ENCODE peak calls at places on chromosomes 5 and 9, in nine cellular contexts. Z, G, X, M, D, F, K, I and V are unnamed samples.

GRCh38 chr9:120369608-120370220 is 210.3 kb downstream of the CDK5RAP2 start:
- DNase-seq in Z (peak), G (no peak), X (no peak), M (no peak), D (no peak), F (no peak), K (no peak), I (no peak), V (no peak)

GRCh38 chr5:148998174-148998797 is 64.6 kb downstream of the SH3TC2 start:
- DNase-seq in Z (no peak), G (peak), X (no peak), M (no peak), D (no peak), F (peak), K (peak), I (no peak), V (no peak)

GRCh38 chr9:123948290-123948689 is 18.4 kb upstream of the DENND1A start:
- DNase-seq in Z (no peak), G (no peak), X (no peak), M (no peak), D (no peak), F (no peak), K (no peak), I (no peak), V (no peak)

GRCh38 chr5:99033014-99033931 is 104.5 kb upstream of the CHD1 start:
- DNase-seq in Z (no peak), G (no peak), X (no peak), M (no peak), D (no peak), F (no peak), K (no peak), I (no peak), V (no peak)

GRCh38 chr9:72598639-72599038 is 77.2 kb downstream of the TMC1 start:
- DNase-seq in Z (no peak), G (no peak), X (no peak), M (no peak), D (no peak), F (no peak), K (no peak), I (no peak), V (no peak)

GRCh38 chr9:88458716-88459115 is 70.5 kb downstream of the SPIN1 start:
- DNase-seq in Z (no peak), G (no peak), X (no peak), M (no peak), D (no peak), F (no peak), K (peak), I (no peak), V (no peak)

GRCh38 chr5:175285263-175285662 is 158.7 kb downstream of the DRD1 start:
- DNase-seq in Z (no peak), G (no peak), X (no peak), M (no peak), D (no peak), F (no peak), K (no peak), I (no peak), V (no peak)

GRCh38 chr9:96758845-96759673 is 18.8 kb downstream of the ZNF510 start:
- DNase-seq in Z (no peak), G (no peak), X (no peak), M (no peak), D (no peak), F (no peak), K (no peak), I (no peak), V (no peak)

GRCh38 chr9:76257224-76257794 is 136.9 kb downstream of the RFK start:
- DNase-seq in Z (no peak), G (no peak), X (no peak), M (no peak), D (no peak), F (no peak), K (no peak), I (no peak), V (no peak)

GRCh38 chr5:33984671-33985124 is at the start of gene SLC45A2:
- DNase-seq in Z (no peak), G (no peak), X (no peak), M (no peak), D (no peak), F (no peak), K (no peak), I (no peak), V (no peak)

GRCh38 chr5:90888511-90889324 is 330.1 kb downstream of the ADGRV1 start:
- DNase-seq in Z (no peak), G (no peak), X (no peak), M (no peak), D (no peak), F (no peak), K (no peak), I (no peak), V (no peak)

GRCh38 chr9:31597977-31598376 is 786.5 kb upstream of the ACO1 start:
- DNase-seq in Z (no peak), G (no peak), X (no peak), M (no peak), D (no peak), F (no peak), K (no peak), I (no peak), V (no peak)

GRCh38 chr5:66415208-66415607 is 181.0 kb upstream of the MAST4 start:
- DNase-seq in Z (no peak), G (no peak), X (no peak), M (no peak), D (no peak), F (no peak), K (no peak), I (no peak), V (no peak)

GRCh38 chr5:109038209-109038840 is 290.6 kb downstream of the FER start:
- DNase-seq in Z (no peak), G (no peak), X (no peak), M (no peak), D (no peak), F (no peak), K (peak), I (no peak), V (no peak)

GRCh38 chr5:108726446-108727091 is 21.1 kb upstream of the FER start:
- DNase-seq in Z (no peak), G (no peak), X (no peak), M (no peak), D (no peak), F (no peak), K (no peak), I (no peak), V (no peak)

GRCh38 chr9:136700309-136700708 is 12.1 kb upstream of the DIPK1B start:
- DNase-seq in Z (no peak), G (no peak), X (no peak), M (no peak), D (no peak), F (no peak), K (no peak), I (no peak), V (no peak)

GRCh38 chr9:3828495-3828894 is 302.7 kb upstream of the RFX3 start:
- DNase-seq in Z (no peak), G (no peak), X (no peak), M (no peak), D (no peak), F (no peak), K (peak), I (peak), V (no peak)

GRCh38 chr9:97602430-97602829 is 30.7 kb downstream of the TSTD2 start:
- DNase-seq in Z (no peak), G (no peak), X (no peak), M (no peak), D (no peak), F (no peak), K (no peak), I (no peak), V (no peak)

GRCh38 chr9:33223696-33224095 is 16.3 kb upstream of the SPINK4 start:
- DNase-seq in Z (no peak), G (no peak), X (no peak), M (no peak), D (no peak), F (no peak), K (no peak), I (no peak), V (no peak)

GRCh38 chr9:88536951-88537742 is 2.2 kb downstream of the NXNL2 start:
- DNase-seq in Z (peak), G (no peak), X (peak), M (no peak), D (no peak), F (no peak), K (no peak), I (no peak), V (no peak)

GRCh38 chr5:147369742-147370374 is 135.0 kb downstream of the STK32A start:
- DNase-seq in Z (no peak), G (no peak), X (no peak), M (no peak), D (no peak), F (peak), K (peak), I (no peak), V (no peak)

GRCh38 chr5:127909078-127909477 is 174.5 kb upstream of the SLC12A2 start:
- DNase-seq in Z (no peak), G (peak), X (no peak), M (peak), D (peak), F (peak), K (peak), I (no peak), V (no peak)

GRCh38 chr5:154367101-154367500 is 78.7 kb upstream of the SAP30L start:
- DNase-seq in Z (no peak), G (peak), X (no peak), M (no peak), D (no peak), F (no peak), K (peak), I (peak), V (no peak)

GRCh38 chr5:31966931-31967330 is 207.2 kb downstream of the GOLPH3 start:
- DNase-seq in Z (no peak), G (no peak), X (no peak), M (no peak), D (no peak), F (no peak), K (no peak), I (no peak), V (no peak)

GRCh38 chr9:35816708-35817107 is 1.9 kb upstream of the HINT2 start:
- DNase-seq in Z (no peak), G (no peak), X (no peak), M (peak), D (peak), F (peak), K (no peak), I (no peak), V (no peak)
- TF ChIP-seq CTCF in Z (no peak), G (no peak), X (no peak), M (no peak), D (peak), F (peak), K (peak), I (peak), V (no peak)

GRCh38 chr9:79469164-79469563 is 102.6 kb upstream of the TLE4 start:
- DNase-seq in Z (no peak), G (no peak), X (no peak), M (no peak), D (no peak), F (no peak), K (no peak), I (no peak), V (no peak)

GRCh38 chr9:79477241-79477830 is 94.4 kb upstream of the TLE4 start:
- DNase-seq in Z (no peak), G (no peak), X (no peak), M (no peak), D (no peak), F (no peak), K (no peak), I (no peak), V (no peak)

GRCh38 chr9:79473704-79474103 is 98.1 kb upstream of the TLE4 start:
- DNase-seq in Z (no peak), G (no peak), X (no peak), M (no peak), D (no peak), F (no peak), K (no peak), I (no peak), V (no peak)

GRCh38 chr9:79470957-79471356 is 100.8 kb upstream of the TLE4 start:
- DNase-seq in Z (no peak), G (no peak), X (no peak), M (no peak), D (no peak), F (no peak), K (no peak), I (no peak), V (no peak)

GRCh38 chr9:79471577-79472543 is 99.9 kb upstream of the TLE4 start:
- DNase-seq in Z (peak), G (no peak), X (peak), M (peak), D (no peak), F (peak), K (peak), I (no peak), V (no peak)
- TF ChIP-seq CTCF in Z (peak), G (no peak), X (no peak), M (no peak), D (peak), F (peak), K (peak), I (peak), V (no peak)

DNA sequence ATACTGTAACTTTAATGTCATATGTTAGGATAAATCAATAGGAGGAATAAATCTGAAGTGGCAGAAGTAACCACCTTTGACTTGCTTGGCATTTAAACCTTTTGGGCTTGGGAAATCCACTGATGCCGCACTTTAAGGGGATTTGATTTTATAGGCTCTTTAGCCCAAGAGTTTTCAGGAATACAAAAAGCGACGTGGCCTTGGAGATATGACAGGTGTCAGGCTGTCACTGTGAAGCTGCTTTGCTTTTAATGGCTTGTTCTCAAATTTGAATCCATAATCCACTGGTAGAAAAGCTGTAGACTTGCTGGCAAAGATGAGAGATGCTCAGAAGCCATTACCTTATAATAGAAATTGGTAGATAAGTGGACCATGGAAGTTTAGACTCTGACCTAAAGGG is 71.6 kb downstream of the GABRG2 start:
- DNase-seq in Z (no peak), G (no peak), X (no peak), M (no peak), D (no peak), F (no peak), K (no peak), I (no peak), V (no peak)
- TF ChIP-seq CTCF in Z (no peak), G (no peak), X (no peak), M (no peak), D (no peak), F (no peak), K (no peak), I (no peak), V (no peak)

GRCh38 chr5:140734354-140734753 is 34.1 kb downstream of the ZMAT2 start:
- DNase-seq in Z (no peak), G (no peak), X (no peak), M (no peak), D (no peak), F (peak), K (no peak), I (no peak), V (no peak)
- TF ChIP-seq CTCF in Z (peak), G (no peak), X (no peak), M (no peak), D (peak), F (peak), K (peak), I (peak), V (no peak)

GRCh38 chr5:9835121-9835770 is 205.1 kb upstream of the TAS2R1 start:
- DNase-seq in Z (no peak), G (no peak), X (no peak), M (no peak), D (peak), F (peak), K (no peak), I (no peak), V (no peak)
- TF ChIP-seq CTCF in Z (no peak), G (no peak), X (no peak), M (no peak), D (peak), F (peak), K (peak), I (peak), V (no peak)

DNA sequence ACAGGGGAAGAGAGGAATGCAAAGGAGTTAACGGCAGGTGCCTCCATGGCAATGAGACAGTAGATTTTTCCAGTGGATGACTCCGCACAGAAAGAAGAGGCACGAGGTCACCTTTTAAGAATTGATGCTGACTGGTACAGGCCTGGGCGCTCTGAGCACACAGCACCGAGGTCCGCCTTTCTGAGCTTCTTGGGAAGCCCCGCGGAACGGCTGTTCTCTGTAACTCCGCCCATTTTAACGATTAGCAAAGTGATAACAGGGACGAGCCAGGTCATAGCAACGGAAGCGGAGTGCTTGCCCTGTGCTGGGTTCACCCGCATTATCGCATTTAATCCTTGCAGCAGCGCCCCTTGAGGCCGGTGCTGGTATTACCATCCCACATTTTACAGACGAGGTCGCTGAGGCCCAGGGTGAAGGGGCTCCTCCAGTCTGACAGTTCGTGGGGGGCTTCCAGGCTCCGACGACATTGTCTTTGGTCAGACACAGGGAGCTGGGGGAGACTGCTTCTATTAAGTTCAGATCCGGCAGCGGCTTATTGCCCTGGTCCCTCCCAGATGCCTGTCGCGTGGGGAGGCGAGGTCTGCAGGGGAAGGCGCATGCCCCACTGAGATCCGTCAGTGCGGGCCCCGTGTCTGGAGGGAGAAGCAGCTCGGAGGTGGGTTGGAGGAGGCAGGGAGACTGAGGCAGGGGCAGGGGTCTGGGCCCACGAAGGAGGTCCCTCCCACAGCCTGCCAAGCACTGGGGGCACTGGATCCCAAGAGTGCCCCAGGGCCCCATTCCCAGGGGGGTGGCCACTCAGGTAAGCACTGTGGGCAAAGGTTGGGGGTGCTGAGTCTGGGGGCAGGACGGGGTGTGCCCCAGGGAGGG is 22.3 kb upstream of the HMCN2 start:
- DNase-seq in Z (peak), G (peak), X (no peak), M (peak), D (peak), F (peak), K (no peak), I (peak), V (peak)
- TF ChIP-seq CTCF in Z (peak), G (peak), X (peak), M (peak), D (peak), F (peak), K (peak), I (peak), V (no peak)

GRCh38 chr9:6047020-6047419 is 31.6 kb upstream of the RANBP6 start:
- DNase-seq in Z (no peak), G (no peak), X (no peak), M (no peak), D (no peak), F (no peak), K (no peak), I (no peak), V (no peak)

GRCh38 chr9:6052520-6052919 is 37.1 kb upstream of the RANBP6 start:
- DNase-seq in Z (no peak), G (no peak), X (no peak), M (no peak), D (no peak), F (no peak), K (no peak), I (no peak), V (no peak)

GRCh38 chr9:6048039-6048438 is 32.6 kb upstream of the RANBP6 start:
- DNase-seq in Z (no peak), G (no peak), X (no peak), M (no peak), D (no peak), F (no peak), K (no peak), I (no peak), V (no peak)

GRCh38 chr9:6051511-6051950 is 36.1 kb upstream of the RANBP6 start:
- DNase-seq in Z (no peak), G (peak), X (no peak), M (no peak), D (no peak), F (no peak), K (no peak), I (no peak), V (no peak)

GRCh38 chr9:6049798-6050197 is 34.4 kb upstream of the RANBP6 start:
- DNase-seq in Z (no peak), G (peak), X (no peak), M (peak), D (peak), F (no peak), K (peak), I (no peak), V (no peak)
- TF ChIP-seq CTCF in Z (no peak), G (peak), X (no peak), M (peak), D (peak), F (peak), K (peak), I (peak), V (no peak)

GRCh38 chr9:129806126-129806525 is 3.1 kb downstream of the TOR1B start:
- DNase-seq in Z (no peak), G (no peak), X (no peak), M (no peak), D (no peak), F (no peak), K (no peak), I (no peak), V (no peak)
- TF ChIP-seq CTCF in Z (no peak), G (no peak), X (no peak), M (no peak), D (no peak), F (no peak), K (no peak), I (no peak), V (no peak)

GRCh38 chr5:119745976-119746375 is 116.6 kb downstream of the FAM170A start:
- DNase-seq in Z (no peak), G (no peak), X (no peak), M (no peak), D (no peak), F (no peak), K (no peak), I (no peak), V (no peak)

GRCh38 chr5:119742311-119742710 is 113.0 kb downstream of the FAM170A start:
- DNase-seq in Z (no peak), G (no peak), X (no peak), M (no peak), D (no peak), F (no peak), K (no peak), I (no peak), V (no peak)

GRCh38 chr5:119746984-119747383 is 117.6 kb downstream of the FAM170A start:
- DNase-seq in Z (no peak), G (no peak), X (no peak), M (no peak), D (no peak), F (no peak), K (no peak), I (no peak), V (no peak)

DNA sequence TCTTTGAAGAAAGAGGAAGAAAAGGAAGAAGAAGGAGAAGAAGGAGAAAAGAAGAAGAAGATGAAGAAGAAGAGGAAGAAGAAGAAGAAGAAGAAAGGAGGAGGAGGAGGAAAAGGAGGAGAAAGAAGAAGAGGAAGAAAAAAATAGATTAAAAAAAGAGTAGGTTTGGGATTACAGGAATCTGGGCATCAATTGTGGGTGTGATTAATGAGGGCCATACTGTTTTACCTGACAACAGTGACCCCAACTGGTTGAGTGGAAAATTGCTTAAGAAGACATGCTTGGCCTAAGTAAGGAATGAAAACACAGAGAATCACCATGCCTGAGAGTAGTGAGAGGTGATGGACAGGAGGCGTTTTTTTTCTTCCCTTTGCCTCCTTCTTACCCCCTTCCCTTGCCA is 114.6 kb downstream of the FAM170A start:
- DNase-seq in Z (no peak), G (peak), X (no peak), M (peak), D (peak), F (peak), K (no peak), I (no peak), V (no peak)
- TF ChIP-seq CTCF in Z (no peak), G (peak), X (no peak), M (peak), D (peak), F (peak), K (peak), I (peak), V (no peak)